ENCODE peak calls at places on chromosomes 7 and 10, in six cellular contexts. F is cortex of kidney, J is NCI-H748 treated with DMSO at 0.1 percent for 48 hours, D is A172, H is RCC 7860, Q is Daoy. U is an unnamed sample.

GRCh38 chr7:116236020-116236630 is 25.8 kb downstream of the TES start:
- DNase-seq in F (no peak), J (peak; percentile 19), D (peak; percentile 70), H (peak; percentile 51), Q (peak; percentile 71), U (peak; percentile 78)

GRCh38 chr10:59077855-59078254 is 98.6 kb upstream of the PHYHIPL start:
- DNase-seq in F (no peak), J (no peak), D (no peak), H (no peak), Q (no peak), U (no peak)

GRCh38 chr10:130432271-130432670 is 296.1 kb downstream of the GLRX3 start:
- DNase-seq in F (no peak), J (no peak), D (no peak), H (no peak), Q (no peak), U (no peak)

GRCh38 chr10:94361161-94361794 is 1.5 kb downstream of the NOC3L start:
- DNase-seq in F (no peak), J (no peak), D (peak; percentile 44), H (peak; percentile 21), Q (peak; percentile 27), U (peak; percentile 61)

GRCh38 chr7:30469303-30469702 is 9.3 kb downstream of the NOD1 start:
- DNase-seq in F (no peak), J (no peak), D (peak; percentile 96), H (peak; percentile 42), Q (peak; percentile 97), U (no peak)

GRCh38 chr10:44863344-44864041 is 47.6 kb upstream of the TMEM72 start:
- DNase-seq in F (no peak), J (peak; percentile 15), D (no peak), H (no peak), Q (no peak), U (no peak)

GRCh38 chr10:17062493-17063487 is 66.8 kb downstream of the CUBN start:
- DNase-seq in F (no peak), J (no peak), D (peak; percentile 97), H (peak; percentile 99), Q (peak; percentile 92), U (peak; percentile 100)

GRCh38 chr7:1843921-1844335 is 173.9 kb downstream of the ELFN1 start:
- DNase-seq in F (no peak), J (no peak), D (no peak), H (no peak), Q (no peak), U (no peak)

GRCh38 chr7:105521731-105522458 is at the start of gene PUS7:
- DNase-seq in F (no peak), J (peak; percentile 75), D (peak; percentile 77), H (peak; percentile 77), Q (peak; percentile 98), U (peak; percentile 96)

GRCh38 chr7:72493850-72494661 is 81.9 kb upstream of the CALN1 start:
- DNase-seq in F (no peak), J (peak; percentile 42), D (peak; percentile 53), H (peak; percentile 32), Q (peak; percentile 63), U (peak; percentile 54)

GRCh38 chr10:52542891-52543290 is 228.8 kb downstream of the DKK1 start:
- DNase-seq in F (no peak), J (no peak), D (peak; percentile 47), H (no peak), Q (peak; percentile 23), U (no peak)

GRCh38 chr10:30784896-30785605 is 155.5 kb upstream of the LYZL2 start:
- DNase-seq in F (peak; percentile 7), J (peak; percentile 11), D (peak; percentile 87), H (no peak), Q (peak; percentile 73), U (no peak)

GRCh38 chr7:139682136-139683013 is 95.4 kb downstream of the HIPK2 start:
- DNase-seq in F (no peak), J (no peak), D (peak; percentile 55), H (peak; percentile 96), Q (peak; percentile 91), U (peak; percentile 72)

GRCh38 chr10:78972160-78972946 is 96.4 kb upstream of the ZMIZ1 start:
- DNase-seq in F (peak; percentile 28), J (no peak), D (peak; percentile 89), H (peak; percentile 99), Q (peak; percentile 61), U (peak; percentile 73)

GRCh38 chr10:131553581-131553980 is 242.1 kb upstream of the TCERG1L start:
- DNase-seq in F (no peak), J (no peak), D (no peak), H (no peak), Q (no peak), U (no peak)

GRCh38 chr10:56104923-56105322 is 256.1 kb downstream of the ZWINT start:
- DNase-seq in F (no peak), J (no peak), D (no peak), H (no peak), Q (no peak), U (no peak)

GRCh38 chr10:110138197-110138812 is 69.1 kb upstream of the MXI1 start:
- DNase-seq in F (no peak), J (peak; percentile 14), D (peak; percentile 66), H (peak; percentile 37), Q (no peak), U (peak; percentile 79)

GRCh38 chr10:37895674-37896073 is 38.3 kb upstream of the ZNF248 start:
- DNase-seq in F (no peak), J (no peak), D (no peak), H (no peak), Q (no peak), U (no peak)